ENCODE peak calls at places on chromosomes 2 and 18, in five cellular contexts. J is HCT116, X is lung, G is SK-N-MC, P is vagina. B is an unnamed sample.

GRCh38 chr2:120609826-120610395 is 125.8 kb upstream of the GLI2 start:
- DNase-seq in J (no peak), X (no peak), G (no peak), P (no peak), B (no peak)

GRCh38 chr2:100823665-100824438 is 3.9 kb downstream of the NPAS2 start:
- DNase-seq in J (no peak), X (no peak), G (no peak), P (no peak), B (no peak)

GRCh38 chr2:22879009-22879863 is 505.7 kb upstream of the KLHL29 start:
- DNase-seq in J (no peak), X (no peak), G (no peak), P (no peak), B (no peak)

GRCh38 chr2:160911258-160911657 is 249.0 kb upstream of the TANK start:
- DNase-seq in J (no peak), X (no peak), G (no peak), P (no peak), B (no peak)

GRCh38 chr2:241314181-241314932 is 1.1 kb downstream of the HDLBP start:
- DNase-seq in J (peak; percentile 8), X (no peak), G (no peak), P (no peak), B (peak; percentile 49)

GRCh38 chr2:126862730-126863129 is 36.0 kb upstream of the TEX51 start:
- DNase-seq in J (no peak), X (peak; percentile 3), G (no peak), P (peak; percentile 16), B (no peak)

GRCh38 chr18:32315881-32316280 is 126.0 kb downstream of the MEP1B start:
- DNase-seq in J (no peak), X (no peak), G (no peak), P (no peak), B (no peak)

GRCh38 chr2:174153757-174154680 is 94.3 kb downstream of the OLA1 start:
- DNase-seq in J (no peak), X (no peak), G (no peak), P (no peak), B (no peak)

GRCh38 chr2:239305771-239306170 is 95.0 kb downstream of the HDAC4 start:
- DNase-seq in J (no peak), X (no peak), G (no peak), P (no peak), B (no peak)

GRCh38 chr2:133586978-133587377 is 18.7 kb upstream of the NCKAP5 start:
- DNase-seq in J (no peak), X (no peak), G (no peak), P (no peak), B (no peak)

GRCh38 chr2:63850204-63850571 is 8.5 kb downstream of the UGP2 start:
- DNase-seq in J (no peak), X (no peak), G (no peak), P (no peak), B (no peak)

GRCh38 chr2:86047575-86048382 is 57.9 kb downstream of the POLR1A start:
- DNase-seq in J (no peak), X (no peak), G (no peak), P (peak; percentile 70), B (no peak)

GRCh38 chr2:161763153-161763552 is 138.9 kb downstream of the SLC4A10 start:
- DNase-seq in J (no peak), X (no peak), G (no peak), P (no peak), B (no peak)

GRCh38 chr2:221571108-221571390 is 1.1 kb downstream of the EPHA4 start:
- DNase-seq in J (no peak), X (no peak), G (no peak), P (no peak), B (no peak)

GRCh38 chr18:68826111-68826510 is 28.2 kb downstream of the CCDC102B start:
- DNase-seq in J (no peak), X (no peak), G (no peak), P (no peak), B (no peak)

GRCh38 chr2:75709297-75709696 is 1.4 kb downstream of the GCFC2 start:
- DNase-seq in J (no peak), X (no peak), G (no peak), P (no peak), B (no peak)

GRCh38 chr2:72081450-72081849 is 66.2 kb downstream of the CYP26B1 start:
- DNase-seq in J (no peak), X (no peak), G (no peak), P (no peak), B (no peak)

GRCh38 chr2:180520816-180521595 is 459.4 kb upstream of the UBE2E3 start:
- DNase-seq in J (peak; percentile 22), X (no peak), G (no peak), P (no peak), B (peak; percentile 100)

GRCh38 chr2:221455214-221455613 is 116.9 kb downstream of the EPHA4 start:
- DNase-seq in J (no peak), X (no peak), G (no peak), P (no peak), B (no peak)

DNA sequence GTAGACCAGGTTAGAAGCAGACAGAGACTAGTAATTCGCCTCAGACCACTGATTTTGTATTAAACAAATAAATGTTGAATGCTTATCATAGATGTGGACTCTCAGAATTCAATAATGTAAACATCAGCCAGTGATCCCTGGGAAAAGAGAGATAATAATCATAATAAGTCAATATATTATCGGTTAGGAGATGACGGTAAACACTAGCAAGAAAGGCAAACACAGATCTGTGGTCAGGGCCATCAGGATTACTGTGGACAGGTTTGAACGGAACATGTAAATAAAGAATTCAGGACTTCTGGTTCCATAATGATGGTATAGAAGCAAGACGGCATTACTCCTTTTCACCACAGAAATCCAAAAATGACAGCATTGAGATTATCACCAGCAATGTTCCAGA is 861.6 kb downstream of the CBLN2 start:
- DNase-seq in J (no peak), X (no peak), G (no peak), P (no peak), B (no peak)
- H3K9me3 ChIP-seq in J (peaks cover 21% of the 10 kb centered on the region), X (peaks cover 3% of the 10 kb centered on the region), G (no peaks in the 10 kb centered on the region), P (no peaks in the 10 kb centered on the region), B (peaks cover 3% of the 10 kb centered on the region)

GRCh38 chr2:95041824-95042442 is 16.4 kb downstream of the MAL start:
- DNase-seq in J (no peak), X (no peak), G (no peak), P (no peak), B (no peak)

GRCh38 chr2:95044598-95044997 is 19.1 kb downstream of the MAL start:
- DNase-seq in J (no peak), X (no peak), G (no peak), P (no peak), B (no peak)

GRCh38 chr2:95043300-95043786 is 17.8 kb downstream of the MAL start:
- DNase-seq in J (no peak), X (peak; percentile 85), G (no peak), P (no peak), B (no peak)

GRCh38 chr2:95041060-95041823 is 15.7 kb downstream of the MAL start:
- DNase-seq in J (no peak), X (no peak), G (no peak), P (no peak), B (no peak)

GRCh38 chr2:95042472-95043271 is 17.2 kb downstream of the MAL start:
- DNase-seq in J (no peak), X (no peak), G (no peak), P (no peak), B (peak; percentile 67)
- H3K9me3 ChIP-seq in J (no peaks in the 10 kb centered on the region), X (no peaks in the 10 kb centered on the region), G (no peaks in the 10 kb centered on the region), P (no peaks in the 10 kb centered on the region), B (no peaks in the 10 kb centered on the region)

GRCh38 chr18:23203891-23204432 is 68.7 kb downstream of the CABLES1 start:
- DNase-seq in J (no peak), X (no peak), G (no peak), P (no peak), B (no peak)

GRCh38 chr18:23207191-23207955 is 72.1 kb downstream of the CABLES1 start:
- DNase-seq in J (peak; percentile 8), X (no peak), G (no peak), P (no peak), B (no peak)

GRCh38 chr18:23205980-23206379 is 70.7 kb downstream of the CABLES1 start:
- DNase-seq in J (no peak), X (no peak), G (no peak), P (no peak), B (no peak)

GRCh38 chr18:23201741-23202140 is 66.5 kb downstream of the CABLES1 start:
- DNase-seq in J (no peak), X (no peak), G (no peak), P (no peak), B (no peak)

GRCh38 chr18:23204589-23205235 is 69.4 kb downstream of the CABLES1 start:
- DNase-seq in J (no peak), X (no peak), G (no peak), P (no peak), B (no peak)
- H3K9me3 ChIP-seq in J (no peaks in the 10 kb centered on the region), X (peaks cover 7% of the 10 kb centered on the region), G (no peaks in the 10 kb centered on the region), P (no peaks in the 10 kb centered on the region), B (no peaks in the 10 kb centered on the region)

GRCh38 chr18:35282353-35282752 is 7.7 kb downstream of the ZSCAN30 start:
- DNase-seq in J (no peak), X (no peak), G (no peak), P (no peak), B (peak; percentile 58)

GRCh38 chr18:35278969-35279368 is 11.1 kb downstream of the ZSCAN30 start:
- DNase-seq in J (no peak), X (no peak), G (no peak), P (no peak), B (no peak)

GRCh38 chr18:35276276-35276675 is 13.8 kb downstream of the ZSCAN30 start:
- DNase-seq in J (no peak), X (no peak), G (no peak), P (no peak), B (no peak)

GRCh38 chr18:35278085-35278484 is 11.9 kb downstream of the ZSCAN30 start:
- DNase-seq in J (no peak), X (no peak), G (no peak), P (no peak), B (no peak)

GRCh38 chr18:35277633-35278032 is 12.4 kb downstream of the ZSCAN30 start:
- DNase-seq in J (no peak), X (no peak), G (no peak), P (no peak), B (no peak)
- H3K9me3 ChIP-seq in J (no peaks in the 10 kb centered on the region), X (no peaks in the 10 kb centered on the region), G (peaks cover 3% of the 10 kb centered on the region), P (no peaks in the 10 kb centered on the region), B (no peaks in the 10 kb centered on the region)

DNA sequence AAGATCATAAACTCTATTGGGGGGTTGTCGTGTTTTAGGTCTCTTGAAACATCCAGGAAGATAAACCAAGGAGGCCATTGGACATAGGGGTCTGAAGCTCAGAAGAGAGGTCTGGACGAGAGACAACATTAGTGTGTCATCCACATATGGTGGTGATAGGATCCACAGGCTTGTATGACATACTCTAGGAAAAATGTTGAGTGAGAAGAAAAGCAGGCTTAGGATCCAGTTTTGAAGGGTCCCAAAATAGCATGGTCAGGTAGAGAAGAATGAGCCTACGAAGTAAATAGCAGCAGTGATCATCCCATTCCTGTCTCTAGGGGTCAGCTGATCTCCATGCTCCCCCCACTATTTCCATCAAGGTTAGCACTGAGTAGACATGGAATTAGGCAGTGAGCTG is 166.8 kb downstream of the ANKRD30B start:
- DNase-seq in J (no peak), X (no peak), G (no peak), P (peak; percentile 14), B (no peak)
- H3K9me3 ChIP-seq in J (peaks cover 32% of the 10 kb centered on the region), X (peaks cover 3% of the 10 kb centered on the region), G (no peaks in the 10 kb centered on the region), P (no peaks in the 10 kb centered on the region), B (no peaks in the 10 kb centered on the region)

DNA sequence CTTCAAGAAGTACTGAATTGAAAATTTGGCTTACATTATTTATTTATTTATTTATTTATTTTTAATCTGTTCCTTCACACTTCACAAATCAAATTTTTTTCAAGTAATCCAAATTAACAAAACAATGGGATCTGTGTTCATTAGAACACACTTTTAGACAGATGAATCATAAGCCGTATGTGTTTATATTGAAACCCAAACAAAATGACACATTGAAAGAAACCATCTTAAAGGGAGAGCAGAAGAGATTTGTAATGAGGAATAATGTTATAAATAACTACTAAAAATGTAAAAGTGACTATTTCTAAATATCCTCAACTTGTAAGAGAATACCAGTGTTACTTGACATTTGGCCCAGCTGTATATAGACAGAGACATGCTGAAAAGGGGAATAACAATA is 991.0 kb upstream of the CHAC2 start:
- DNase-seq in J (no peak), X (no peak), G (no peak), P (no peak), B (no peak)
- H3K9me3 ChIP-seq in J (no peaks in the 10 kb centered on the region), X (no peaks in the 10 kb centered on the region), G (no peaks in the 10 kb centered on the region), P (no peaks in the 10 kb centered on the region), B (no peaks in the 10 kb centered on the region)